ENCODE peak calls at places on chromosomes 2 and 18, in five cellular contexts. C is AG04450; D is CD8-positive, alpha-beta memory T cell; J is ovary; Z is lung. Y is an unnamed sample.

GRCh38 chr2:30310411-30310810 is 79.1 kb downstream of the LBH start:
- DNase-seq in Z (no peak), D (no peak), J (no peak), C (no peak), Y (no peak)

GRCh38 chr18:26579941-26580618 is 31.7 kb upstream of the KCTD1 start:
- DNase-seq in D (no peak), C (no peak), J (no peak), Z (peak; percentile 76), Y (no peak)

GRCh38 chr2:232438951-232439757 is 16.8 kb upstream of the ALPI start:
- DNase-seq in D (peak; percentile 21), J (peak; percentile 41), Z (no peak), C (no peak), Y (no peak)

GRCh38 chr2:195612515-195613495 is 44.2 kb upstream of the SLC39A10 start:
- DNase-seq in J (no peak), C (peak; percentile 54), Z (peak; percentile 32), D (no peak), Y (no peak)

GRCh38 chr2:72980535-72981217 is 63.4 kb downstream of the EMX1 start:
- DNase-seq in Z (no peak), C (peak; percentile 10), D (no peak), J (no peak), Y (no peak)

GRCh38 chr2:11123856-11124759 is 31.2 kb upstream of the SLC66A3 start:
- DNase-seq in C (no peak), Z (peak; percentile 59), J (peak; percentile 67), D (peak; percentile 52), Y (peak; percentile 54)

GRCh38 chr2:20642026-20642971 is 8.6 kb downstream of the HS1BP3 start:
- DNase-seq in J (peak; percentile 85), D (peak; percentile 71), Z (peak; percentile 73), C (no peak), Y (peak; percentile 80)

GRCh38 chr2:207254526-207255464 is 89.0 kb upstream of the KLF7 start:
- DNase-seq in D (no peak), C (no peak), Z (no peak), J (no peak), Y (no peak)

GRCh38 chr2:215654177-215654850 is 218.4 kb upstream of the FN1 start:
- DNase-seq in C (peak; percentile 26), J (no peak), D (no peak), Z (no peak), Y (no peak)

GRCh38 chr2:9809448-9810088 is 33.7 kb upstream of the TAF1B start:
- DNase-seq in D (no peak), J (no peak), C (no peak), Z (no peak), Y (no peak)

GRCh38 chr2:160942505-160943125 is 217.6 kb upstream of the TANK start:
- DNase-seq in J (no peak), D (no peak), Z (no peak), C (no peak), Y (no peak)

GRCh38 chr18:78918707-78919106 is 60.9 kb upstream of the SALL3 start:
- DNase-seq in J (no peak), C (no peak), D (no peak), Z (no peak), Y (no peak)

GRCh38 chr2:64861338-64862000 is 127.7 kb upstream of the SLC1A4 start:
- DNase-seq in D (no peak), Z (no peak), J (no peak), C (no peak), Y (no peak)

GRCh38 chr2:64865073-64865830 is 123.9 kb upstream of the SLC1A4 start:
- DNase-seq in J (peak; percentile 79), D (peak; percentile 70), C (no peak), Z (peak; percentile 60), Y (peak; percentile 61)

GRCh38 chr2:64862001-64862397 is 127.2 kb upstream of the SLC1A4 start:
- DNase-seq in D (no peak), Z (no peak), J (no peak), C (no peak), Y (no peak)

GRCh38 chr2:64862623-64863022 is 126.6 kb upstream of the SLC1A4 start:
- DNase-seq in C (no peak), J (no peak), D (no peak), Z (no peak), Y (no peak)

DNA sequence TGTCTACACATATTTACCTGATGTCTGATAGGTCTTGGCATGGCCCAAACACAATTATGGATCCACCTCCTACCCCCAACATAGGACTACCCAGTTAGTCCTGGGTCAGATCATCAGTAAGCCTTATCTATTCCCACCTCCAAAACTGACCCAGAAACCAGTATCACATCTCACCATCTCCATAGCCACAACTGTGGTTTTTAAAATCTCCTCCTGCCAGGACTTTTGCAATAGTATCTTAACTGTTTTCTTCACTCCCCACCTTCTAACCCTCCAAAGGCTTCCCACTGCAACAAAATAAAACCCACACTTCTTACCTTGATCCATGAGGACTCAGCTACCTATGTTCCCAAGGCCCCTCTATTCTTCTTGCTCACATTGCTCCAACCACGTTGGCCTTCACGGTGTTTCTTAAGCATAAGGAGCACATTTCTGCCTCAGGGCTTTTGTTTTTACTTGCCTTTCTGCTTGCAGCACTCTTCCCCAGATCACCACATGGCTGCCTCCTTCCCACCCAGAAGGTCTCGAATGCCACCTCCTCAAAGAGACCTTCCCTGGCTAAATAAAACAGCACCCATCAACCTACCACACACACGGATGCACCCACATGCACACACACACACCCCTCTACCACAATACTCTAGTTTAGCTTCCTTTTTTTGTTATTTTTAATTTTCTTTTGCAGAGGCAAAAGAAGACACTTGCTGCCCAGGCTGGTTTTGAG is 125.9 kb upstream of the SLC1A4 start:
- DNase-seq in C (no peak), J (no peak), Z (no peak), D (no peak), Y (no peak)
- H3K27ac ChIP-seq in C (no peak overlapping the region), J (no peak overlapping the region), Z (no peak overlapping the region), D (no peak overlapping the region), Y (no peak overlapping the region)

GRCh38 chr18:35780937-35781336 is 191.5 kb upstream of the RMP24 start:
- DNase-seq in Z (no peak), J (no peak), C (no peak), D (no peak), Y (no peak)

GRCh38 chr18:35782926-35783325 is 189.6 kb upstream of the RMP24 start:
- DNase-seq in D (no peak), C (no peak), J (no peak), Z (no peak), Y (no peak)

GRCh38 chr18:35789543-35789942 is 182.9 kb upstream of the RMP24 start:
- DNase-seq in Z (no peak), C (no peak), J (no peak), D (no peak), Y (no peak)

GRCh38 chr18:35786359-35787042 is 186.0 kb upstream of the RMP24 start:
- DNase-seq in J (no peak), C (no peak), D (no peak), Z (no peak), Y (no peak)
- H3K27ac ChIP-seq in J (no peak overlapping the region), C (no peak overlapping the region), D (no peak overlapping the region), Z (no peak overlapping the region), Y (no peak overlapping the region)

DNA sequence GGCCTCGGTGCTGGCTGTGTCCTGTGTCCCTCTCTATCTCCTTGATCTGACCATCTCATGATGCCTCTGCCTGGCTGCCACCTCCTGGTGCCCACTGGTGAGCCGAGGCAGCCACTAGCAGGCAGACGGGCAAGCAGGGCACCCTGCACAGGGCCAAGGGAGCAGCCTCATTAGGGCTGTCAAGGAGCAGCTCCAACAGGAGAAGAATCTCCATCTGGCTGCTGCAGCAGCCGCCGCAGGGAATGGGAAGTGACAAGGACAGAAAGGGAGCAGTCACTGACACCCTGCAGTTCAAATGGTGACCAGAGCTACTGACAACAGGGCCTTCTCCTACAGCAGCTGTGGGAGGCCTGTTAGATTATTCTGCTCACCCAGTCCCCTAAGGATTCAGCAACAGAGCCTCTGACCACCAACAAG is 32.6 kb downstream of the ALPK2 start:
- DNase-seq in Z (no peak), C (no peak), D (no peak), J (no peak), Y (peak; percentile 28)
- H3K27ac ChIP-seq in Z (peak overlapping the region; percentile 34), C (no peak overlapping the region), D (no peak overlapping the region), J (no peak overlapping the region), Y (peak overlapping the region; percentile 89)

GRCh38 chr2:241235396-241235795 is 46.9 kb downstream of the ANO7 start:
- DNase-seq in J (no peak), D (no peak), Z (no peak), C (no peak), Y (no peak)
- H3K27ac ChIP-seq in J (no peak overlapping the region), D (no peak overlapping the region), Z (no peak overlapping the region), C (no peak overlapping the region), Y (no peak overlapping the region)

GRCh38 chr18:8279931-8280330 is 329.3 kb upstream of the RAB12 start:
- DNase-seq in C (no peak), Z (no peak), J (no peak), D (no peak), Y (no peak)
- H3K27ac ChIP-seq in C (no peak overlapping the region), Z (no peak overlapping the region), J (no peak overlapping the region), D (no peak overlapping the region), Y (no peak overlapping the region)

GRCh38 chr2:8139668-8140202 is 542.1 kb upstream of the ID2 start:
- DNase-seq in D (no peak), Z (no peak), C (no peak), J (no peak), Y (no peak)

GRCh38 chr2:8141079-8141762 is 540.6 kb upstream of the ID2 start:
- DNase-seq in C (no peak), Z (no peak), D (no peak), J (no peak), Y (no peak)

GRCh38 chr2:8138525-8138922 is 543.3 kb upstream of the ID2 start:
- DNase-seq in Z (no peak), J (no peak), D (no peak), C (no peak), Y (no peak)

GRCh38 chr2:8137801-8138200 is 544.1 kb upstream of the ID2 start:
- DNase-seq in Z (no peak), J (no peak), D (no peak), C (no peak), Y (no peak)

GRCh38 chr2:8138923-8139667 is 542.8 kb upstream of the ID2 start:
- DNase-seq in D (no peak), J (peak; percentile 63), Z (no peak), C (no peak), Y (no peak)
- H3K27ac ChIP-seq in D (no peak overlapping the region), J (peak overlapping the region; percentile 37), Z (no peak overlapping the region), C (peak overlapping the region; percentile 25), Y (peak overlapping the region; percentile 80)

DNA sequence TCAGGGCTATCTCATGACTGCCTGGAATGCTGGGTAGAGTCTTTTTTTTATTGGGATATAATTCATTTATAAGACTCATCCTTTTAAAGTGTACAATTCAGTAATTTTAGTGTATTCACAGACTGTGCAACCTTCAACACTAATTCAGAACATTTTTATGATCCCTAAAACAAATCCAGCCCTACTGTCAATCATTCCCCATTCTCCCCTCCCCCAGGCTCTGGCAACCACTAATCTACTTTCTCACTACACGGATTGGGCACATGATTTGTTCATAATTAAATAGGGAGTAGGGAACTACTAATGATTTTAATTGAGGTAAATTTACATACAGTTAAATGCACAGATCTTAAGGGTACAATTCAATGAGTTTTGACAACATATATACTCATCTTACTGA is 225.7 kb downstream of the CDCA7 start:
- DNase-seq in J (no peak), Z (no peak), D (no peak), C (no peak), Y (no peak)
- H3K27ac ChIP-seq in J (no peak overlapping the region), Z (no peak overlapping the region), D (no peak overlapping the region), C (no peak overlapping the region), Y (no peak overlapping the region)